ENCODE peak calls at places on chromosomes 4 and X, in eight cellular contexts. E is tibial nerve, N is left ventricle myocardium inferior, V is heart right ventricle, H is tibial artery, R is aorta, Y is PC-3, M is ascending aorta. Q is an unnamed sample.

GRCh38 chr4:6905501-6905900 is 4.1 kb upstream of the TBC1D14 start:
- DNase-seq in E (no peak), N (no peak), V (no peak), H (no peak), R (no peak), Y (no peak), M (no peak), Q (no peak)

GRCh38 chrX:118554511-118554910 is 58.9 kb downstream of the DOCK11 start:
- DNase-seq in E (no peak), N (no peak), V (no peak), H (no peak), R (no peak), Y (peak; percentile 20), M (no peak), Q (no peak)

GRCh38 chrX:109199726-109200125 is 282.2 kb downstream of the GUCY2F start:
- DNase-seq in E (no peak), N (no peak), V (no peak), H (no peak), R (no peak), Y (no peak), M (no peak), Q (no peak)

GRCh38 chr4:84530871-84531270 is 31.8 kb upstream of the NKX6-1 start:
- DNase-seq in E (no peak), N (no peak), V (no peak), H (no peak), R (no peak), Y (peak; percentile 80), M (no peak), Q (no peak)

GRCh38 chr4:19262467-19262866 is 989.2 kb upstream of the SLIT2 start:
- DNase-seq in E (no peak), N (no peak), V (no peak), H (no peak), R (no peak), Y (no peak), M (no peak), Q (no peak)

GRCh38 chr4:41358626-41359025 is 101.9 kb downstream of the UCHL1 start:
- DNase-seq in E (no peak), N (peak; percentile 48), V (peak; percentile 40), H (no peak), R (no peak), Y (no peak), M (no peak), Q (no peak)

GRCh38 chr4:173801876-173802713 is 272.1 kb upstream of the HAND2 start:
- DNase-seq in E (no peak), N (no peak), V (no peak), H (no peak), R (no peak), Y (no peak), M (no peak), Q (no peak)

GRCh38 chrX:67604979-67605703 is 61.3 kb downstream of the AR start:
- DNase-seq in E (no peak), N (no peak), V (no peak), H (no peak), R (no peak), Y (no peak), M (no peak), Q (no peak)

GRCh38 chrX:154542723-154543424 is 3.8 kb downstream of the G6PD start:
- DNase-seq in E (no peak), N (no peak), V (no peak), H (no peak), R (no peak), Y (no peak), M (no peak), Q (no peak)

GRCh38 chrX:21004835-21005234 is 369.4 kb upstream of the CNKSR2 start:
- DNase-seq in E (no peak), N (no peak), V (no peak), H (no peak), R (no peak), Y (peak; percentile 77), M (no peak), Q (no peak)

GRCh38 chrX:108736509-108737479 is at the start of gene IRS4:
- DNase-seq in E (no peak), N (no peak), V (no peak), H (no peak), R (peak; percentile 72), Y (peak; percentile 18), M (no peak), Q (no peak)

GRCh38 chrX:86133761-86134160 is 14.5 kb upstream of the DACH2 start:
- DNase-seq in E (no peak), N (no peak), V (no peak), H (no peak), R (no peak), Y (no peak), M (no peak), Q (no peak)

GRCh38 chrX:49656554-49656953 is 39.2 kb downstream of the PAGE1 start:
- DNase-seq in E (no peak), N (no peak), V (no peak), H (no peak), R (no peak), Y (no peak), M (no peak), Q (no peak)

GRCh38 chrX:31123335-31123734 is 51.5 kb upstream of the FTHL17 start:
- DNase-seq in E (no peak), N (no peak), V (no peak), H (no peak), R (no peak), Y (no peak), M (no peak), Q (no peak)

GRCh38 chr4:177204126-177204525 is 105.5 kb upstream of the NEIL3 start:
- DNase-seq in E (no peak), N (no peak), V (no peak), H (no peak), R (no peak), Y (no peak), M (no peak), Q (no peak)

GRCh38 chr4:15398001-15398400 is 29.8 kb upstream of the C1QTNF7 start:
- DNase-seq in E (no peak), N (no peak), V (no peak), H (no peak), R (no peak), Y (no peak), M (no peak), Q (no peak)

GRCh38 chr4:121428721-121429120 is 47.9 kb upstream of the QRFPR start:
- DNase-seq in E (no peak), N (no peak), V (no peak), H (no peak), R (no peak), Y (peak; percentile 39), M (no peak), Q (no peak)

GRCh38 chr4:89268572-89269180 is 38.9 kb downstream of the GPRIN3 start:
- DNase-seq in E (peak; percentile 25), N (no peak), V (no peak), H (no peak), R (no peak), Y (no peak), M (no peak), Q (no peak)

GRCh38 chr4:3869661-3870566 is 103.7 kb downstream of the ADRA2C start:
- DNase-seq in E (no peak), N (peak; percentile 6), V (no peak), H (no peak), R (peak; percentile 49), Y (no peak), M (no peak), Q (no peak)

GRCh38 chr4:19293080-19293479 is 958.6 kb upstream of the SLIT2 start:
- DNase-seq in E (no peak), N (no peak), V (no peak), H (no peak), R (no peak), Y (no peak), M (no peak), Q (no peak)

GRCh38 chrX:24494544-24495113 is 29.5 kb downstream of the PDK3 start:
- DNase-seq in E (peak; percentile 19), N (no peak), V (peak; percentile 30), H (no peak), R (no peak), Y (peak; percentile 91), M (no peak), Q (no peak)

GRCh38 chr4:153246446-153247115 is 42.3 kb downstream of the TRIM2 start:
- DNase-seq in E (no peak), N (no peak), V (no peak), H (no peak), R (no peak), Y (no peak), M (no peak), Q (no peak)

GRCh38 chrX:134171661-134172587 is 65.1 kb upstream of the CCDC160 start:
- DNase-seq in E (peak; percentile 28), N (peak; percentile 24), V (peak; percentile 13), H (peak; percentile 34), R (peak; percentile 74), Y (no peak), M (no peak), Q (no peak)

GRCh38 chr4:145734576-145735329 is 54.8 kb downstream of the C4orf51 start:
- DNase-seq in E (peak; percentile 38), N (no peak), V (peak; percentile 58), H (peak; percentile 85), R (peak; percentile 93), Y (peak; percentile 98), M (peak; percentile 74), Q (no peak)

GRCh38 chrX:145609951-145610511 is 207.6 kb upstream of the SLITRK2 start:
- DNase-seq in E (no peak), N (no peak), V (no peak), H (no peak), R (no peak), Y (peak; percentile 80), M (no peak), Q (no peak)

GRCh38 chrX:145613894-145614293 is 203.7 kb upstream of the SLITRK2 start:
- DNase-seq in E (no peak), N (no peak), V (no peak), H (no peak), R (no peak), Y (peak; percentile 3), M (no peak), Q (no peak)
- H3K27me3 ChIP-seq in E (no peaks in the 10 kb centered on the region), N (no peaks in the 10 kb centered on the region), V (no peaks in the 10 kb centered on the region), H (no peaks in the 10 kb centered on the region), R (no peaks in the 10 kb centered on the region), Y (no peaks in the 10 kb centered on the region), M (no peaks in the 10 kb centered on the region), Q (no peaks in the 10 kb centered on the region)

DNA sequence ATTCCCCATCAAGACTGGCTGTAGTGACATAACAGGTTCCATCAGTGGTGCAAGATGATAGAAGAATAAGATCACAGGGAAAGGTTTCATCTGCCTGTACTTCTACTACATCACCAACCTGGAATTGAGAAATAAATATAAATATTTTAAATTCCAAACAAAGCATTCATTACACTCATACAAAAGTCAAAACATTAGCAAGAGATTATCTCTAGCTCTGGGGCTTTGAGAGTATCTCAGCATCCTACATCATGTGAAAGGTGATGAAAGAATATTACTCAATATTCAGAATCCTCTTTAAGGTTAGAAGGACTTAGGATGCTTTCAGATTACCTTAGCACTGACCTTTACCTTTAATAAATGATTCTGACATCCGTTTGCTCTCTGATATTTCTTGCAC is 96.5 kb upstream of the MCF2 start:
- DNase-seq in E (no peak), N (no peak), V (no peak), H (no peak), R (no peak), Y (no peak), M (no peak), Q (no peak)
- H3K4me1 ChIP-seq in E (no peaks in the 10 kb centered on the region), N (no peaks in the 10 kb centered on the region), V (no peaks in the 10 kb centered on the region), H (no peaks in the 10 kb centered on the region), R (no peaks in the 10 kb centered on the region), Y (no peaks in the 10 kb centered on the region), M (no peaks in the 10 kb centered on the region), Q (no peaks in the 10 kb centered on the region)

GRCh38 chr4:124703154-124703553 is 9.4 kb downstream of the ANKRD50 start:
- DNase-seq in E (no peak), N (no peak), V (no peak), H (no peak), R (no peak), Y (no peak), M (no peak), Q (no peak)
- H3K36me3 ChIP-seq in E (peaks cover 7% of the 10 kb centered on the region), N (peaks cover 17% of the 10 kb centered on the region), V (no peaks in the 10 kb centered on the region), H (no peaks in the 10 kb centered on the region), R (no peaks in the 10 kb centered on the region), Y (peaks cover 55% of the 10 kb centered on the region), M (no peaks in the 10 kb centered on the region), Q (no peaks in the 10 kb centered on the region)

GRCh38 chr4:8343051-8343966 is 73.8 kb downstream of the HTRA3 start:
- DNase-seq in E (no peak), N (peak; percentile 71), V (no peak), H (no peak), R (no peak), Y (no peak), M (no peak), Q (no peak)
- H3K27me3 ChIP-seq in E (no peaks in the 10 kb centered on the region), N (no peaks in the 10 kb centered on the region), V (no peaks in the 10 kb centered on the region), H (no peaks in the 10 kb centered on the region), R (no peaks in the 10 kb centered on the region), Y (no peaks in the 10 kb centered on the region), M (no peaks in the 10 kb centered on the region), Q (no peaks in the 10 kb centered on the region)

Q was measured in esophagus muscularis mucosa.